ENCODE peak calls at places on chromosomes 11 and 22, in eight cellular contexts. L is left lung, C is thoracic aorta, R is stomach, Y is A549, D is HCT116, B is lower lobe of right lung, A is body of pancreas. I is an unnamed sample.

GRCh38 chr11:2811206-2812091 is 74.1 kb downstream of the CDKN1C start:
- DNase-seq in A (no peak), B (peak), L (no peak), C (no peak), D (no peak), Y (no peak), R (no peak), I (no peak)

GRCh38 chr11:26700536-26701235 is 21.2 kb downstream of the SLC5A12 start:
- DNase-seq in D (no peak), A (no peak), B (no peak), R (no peak), L (no peak), Y (no peak), C (no peak), I (no peak)

GRCh38 chr11:117187428-117187798 is 8.9 kb downstream of the SIDT2 start:
- DNase-seq in A (no peak), L (no peak), D (no peak), R (peak), B (no peak), Y (no peak), C (no peak), I (no peak)

GRCh38 chr11:123181075-123181474 is 14.0 kb downstream of the CLMP start:
- DNase-seq in A (no peak), B (no peak), D (no peak), C (no peak), R (no peak), Y (no peak), L (no peak), I (no peak)

GRCh38 chr11:128324051-128324481 is 263.3 kb downstream of the ETS1 start:
- DNase-seq in D (no peak), Y (no peak), R (no peak), B (no peak), C (no peak), L (no peak), A (no peak), I (peak)

GRCh38 chr22:36816635-36817428 is at the start of gene PVALB:
- DNase-seq in Y (peak), R (no peak), A (peak), B (peak), C (no peak), D (no peak), L (no peak), I (no peak)

GRCh38 chr22:22410121-22410520 is 98.4 kb downstream of the ZNF280B start:
- DNase-seq in A (no peak), C (no peak), Y (no peak), D (no peak), B (peak), R (no peak), L (no peak), I (peak)

GRCh38 chr11:114586797-114587196 is 8.8 kb downstream of the NXPE4 start:
- DNase-seq in D (no peak), R (no peak), L (no peak), Y (no peak), C (no peak), A (no peak), B (no peak), I (no peak)

GRCh38 chr11:72239849-72240460 is 4.0 kb downstream of the PHOX2A start:
- DNase-seq in R (peak), L (no peak), Y (no peak), C (no peak), D (no peak), A (peak), B (peak), I (no peak)

GRCh38 chr22:29470159-29470855 is 9.7 kb upstream of the NEFH start:
- DNase-seq in D (peak), L (peak), R (peak), Y (peak), B (peak), C (no peak), A (peak), I (peak)

GRCh38 chr11:65114538-65115171 is 2.8 kb downstream of the ZNHIT2 start:
- DNase-seq in L (no peak), R (no peak), Y (no peak), B (no peak), D (no peak), C (no peak), A (no peak), I (no peak)

GRCh38 chr11:44681698-44682097 is 45.1 kb upstream of the TSPAN18 start:
- DNase-seq in D (no peak), C (no peak), R (no peak), Y (no peak), A (no peak), B (no peak), L (no peak), I (no peak)

GRCh38 chr11:120996973-120997372 is 26.9 kb upstream of the TBCEL start:
- DNase-seq in L (no peak), D (no peak), B (no peak), R (no peak), A (no peak), C (no peak), Y (no peak), I (no peak)

GRCh38 chr11:103744496-103745153 is 291.8 kb upstream of the DDI1 start:
- DNase-seq in A (no peak), Y (no peak), B (no peak), D (no peak), L (no peak), C (no peak), R (no peak), I (no peak)

GRCh38 chr11:121206810-121207209 is 85.8 kb upstream of the SC5D start:
- DNase-seq in D (no peak), L (no peak), C (no peak), R (no peak), B (no peak), Y (no peak), A (no peak), I (no peak)

GRCh38 chr11:45941285-45941684 is 18.8 kb downstream of the LARGE2 start:
- DNase-seq in L (no peak), D (no peak), Y (no peak), A (no peak), C (no peak), R (no peak), B (no peak), I (no peak)

GRCh38 chr11:6354651-6355485 is 34.6 kb upstream of the CAVIN3 start:
- DNase-seq in Y (no peak), L (no peak), A (no peak), D (no peak), R (no peak), B (no peak), C (no peak), I (no peak)

GRCh38 chr11:108221981-108222685 is at the start of gene NPAT:
- DNase-seq in Y (no peak), D (no peak), B (no peak), C (no peak), R (peak), L (no peak), A (no peak), I (peak)

DNA sequence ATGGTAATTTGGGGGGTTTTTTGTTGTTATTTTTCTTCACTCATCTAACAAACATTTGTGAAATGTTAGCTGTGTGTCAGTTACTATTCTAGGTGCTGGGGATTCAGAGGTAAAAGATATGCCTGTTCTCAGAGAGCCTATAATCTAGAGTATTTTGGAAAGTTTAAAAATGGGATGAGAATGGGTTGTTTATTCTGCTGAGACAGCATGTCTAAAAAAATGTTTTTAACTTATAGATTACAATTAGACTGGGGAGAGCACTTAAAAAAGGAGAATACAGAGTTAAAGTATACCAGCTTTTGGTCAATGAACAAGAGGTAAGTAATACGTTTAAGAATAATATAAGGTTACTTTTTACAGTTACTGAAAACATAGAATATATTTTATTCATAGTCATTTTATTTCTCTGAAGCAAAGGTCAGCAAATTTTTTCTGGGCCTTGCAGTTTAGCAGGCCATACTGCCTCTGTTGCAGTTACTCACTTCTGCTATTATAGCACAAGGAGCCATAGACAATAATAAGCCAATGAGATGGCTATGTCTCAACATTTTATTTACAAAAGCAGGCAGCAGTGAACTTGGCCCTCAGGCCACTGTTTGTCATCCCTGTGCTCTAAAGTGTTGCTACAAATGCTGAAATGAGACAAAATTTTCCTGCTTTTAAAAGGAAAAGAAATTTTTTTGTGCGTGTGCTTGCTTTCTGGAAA is 60.0 kb downstream of the DKK3 start:
- DNase-seq in C (no peak), R (no peak), B (no peak), A (no peak), D (no peak), L (no peak), Y (no peak), I (no peak)
- TF ChIP-seq CTCF in C (no peak), R (no peak), B (no peak), A (no peak), D (no peak), L (no peak), Y (no peak), I (no peak)

GRCh38 chr22:24419480-24419860 is 7.9 kb upstream of the ADORA2A start:
- DNase-seq in C (no peak), L (no peak), Y (no peak), B (no peak), D (no peak), R (no peak), A (no peak), I (no peak)

GRCh38 chr22:24420977-24421343 is 6.4 kb upstream of the ADORA2A start:
- DNase-seq in C (no peak), Y (no peak), D (no peak), L (no peak), R (no peak), B (peak), A (no peak), I (no peak)

GRCh38 chr22:24421428-24421931 is 5.9 kb upstream of the ADORA2A start:
- DNase-seq in L (no peak), A (no peak), B (peak), D (peak), Y (peak), R (no peak), C (no peak), I (peak)

GRCh38 chr22:24418786-24419479 is 8.5 kb upstream of the ADORA2A start:
- DNase-seq in R (no peak), B (no peak), D (no peak), Y (no peak), L (peak), A (no peak), C (no peak), I (no peak)

GRCh38 chr22:24420072-24420976 is 7.1 kb upstream of the ADORA2A start:
- DNase-seq in R (no peak), A (no peak), B (no peak), L (no peak), Y (no peak), C (no peak), D (no peak), I (no peak)
- H3K27ac ChIP-seq in R (no peak), A (no peak), B (peak), L (peak), Y (no peak), C (no peak), D (no peak), I (peak)

GRCh38 chr11:70415176-70415575 is 16.8 kb downstream of the CTTN start:
- DNase-seq in D (no peak), Y (peak), C (no peak), L (no peak), R (no peak), A (no peak), B (no peak), I (no peak)
- TF ChIP-seq CTCF in D (peak), Y (peak), C (no peak), L (no peak), R (no peak), A (no peak), B (no peak), I (peak)

GRCh38 chr22:46764140-46764680 is 1.8 kb downstream of the TBC1D22A start:
- DNase-seq in D (no peak), L (peak), C (no peak), Y (no peak), R (no peak), B (no peak), A (no peak), I (no peak)
- H3K27ac ChIP-seq in D (no peak), L (peak), C (no peak), Y (no peak), R (peak), B (no peak), A (no peak), I (peak)

GRCh38 chr22:24706050-24706449 is 68.5 kb downstream of the PIWIL3 start:
- DNase-seq in D (no peak), Y (no peak), L (no peak), R (no peak), B (no peak), C (no peak), A (no peak), I (no peak)
- TF ChIP-seq CTCF in D (peak), Y (peak), L (no peak), R (no peak), B (no peak), C (no peak), A (no peak), I (no peak)

DNA sequence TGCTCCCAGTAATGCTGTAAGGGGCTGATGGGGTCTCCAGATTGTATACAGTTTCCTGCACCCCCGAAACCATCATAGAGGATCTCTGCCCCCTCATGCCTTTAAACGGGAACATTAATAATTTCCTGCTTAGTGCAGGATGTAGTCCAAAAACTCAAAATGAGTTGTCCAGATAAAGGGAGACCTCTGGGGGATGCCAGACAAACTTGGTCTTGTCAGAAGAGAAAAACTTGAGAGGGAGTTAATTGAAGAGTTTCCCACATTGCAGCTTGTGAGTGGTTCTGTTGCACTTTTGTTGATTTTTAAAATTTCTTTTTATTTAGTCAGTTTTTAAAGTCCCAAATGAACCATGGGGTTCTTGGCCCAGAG is 132.1 kb downstream of the COMMD9 start:
- DNase-seq in D (no peak), R (no peak), L (no peak), C (no peak), A (no peak), B (no peak), Y (no peak), I (no peak)
- H3K27ac ChIP-seq in D (no peak), R (no peak), L (no peak), C (no peak), A (no peak), B (no peak), Y (no peak), I (no peak)

GRCh38 chr11:61581931-61582330 is 1.1 kb upstream of the SYT7 start:
- DNase-seq in R (no peak), A (no peak), Y (no peak), C (no peak), D (no peak), L (no peak), B (no peak), I (no peak)

GRCh38 chr11:61587541-61587941 is 6.7 kb upstream of the SYT7 start:
- DNase-seq in C (no peak), D (no peak), B (peak), A (peak), L (peak), R (peak), Y (peak), I (no peak)

GRCh38 chr11:61587951-61588695 is 7.2 kb upstream of the SYT7 start:
- DNase-seq in A (peak), B (peak), R (peak), Y (peak), D (peak), L (peak), C (no peak), I (peak)

GRCh38 chr11:61586792-61587430 is 6.0 kb upstream of the SYT7 start:
- DNase-seq in L (no peak), B (no peak), R (no peak), D (no peak), C (no peak), Y (no peak), A (no peak), I (no peak)

GRCh38 chr11:61585115-61585514 is 4.2 kb upstream of the SYT7 start:
- DNase-seq in R (no peak), B (no peak), D (no peak), L (no peak), A (no peak), C (no peak), Y (no peak), I (no peak)
- TF ChIP-seq CTCF in R (no peak), B (no peak), D (no peak), L (no peak), A (no peak), C (no peak), Y (no peak), I (no peak)

GRCh38 chr11:119688362-119688761 is 40.6 kb downstream of the NECTIN1 start:
- DNase-seq in D (no peak), C (no peak), A (no peak), Y (no peak), B (no peak), L (no peak), R (no peak), I (no peak)
- H3K27ac ChIP-seq in D (no peak), C (no peak), A (no peak), Y (no peak), B (no peak), L (no peak), R (no peak), I (no peak)

GRCh38 chr11:28596816-28597215 is 488.6 kb downstream of the METTL15 start:
- DNase-seq in B (no peak), A (no peak), Y (no peak), C (no peak), L (no peak), D (no peak), R (no peak), I (no peak)
- TF ChIP-seq CTCF in B (no peak), A (no peak), Y (no peak), C (no peak), L (no peak), D (no peak), R (no peak), I (no peak)